ENCODE peak calls at places on chromosomes 6 and 20, in eight cellular contexts. Z is breast epithelium, L is HCT116, G is suprapubic skin, A is stomach, V is sigmoid colon, P is endothelial cell of umbilical vein, I is transverse colon. Q is an unnamed sample.

GRCh38 chr6:10521104-10521808 is at the start of gene GCNT2:
- DNase-seq in Z (peak), L (no peak), G (no peak), A (peak), V (no peak), P (peak), I (peak), Q (peak)

GRCh38 chr6:106752641-106753040 is 123.3 kb downstream of the QRSL1 start:
- DNase-seq in Z (no peak), L (no peak), G (no peak), A (no peak), V (no peak), P (no peak), I (no peak), Q (no peak)

GRCh38 chr6:119334535-119335264 is 14.9 kb downstream of the MAN1A1 start:
- DNase-seq in Z (no peak), L (no peak), G (no peak), A (no peak), V (no peak), P (peak), I (no peak), Q (no peak)

GRCh38 chr6:118580585-118581419 is 32.7 kb downstream of the PLN start:
- DNase-seq in Z (no peak), L (peak), G (no peak), A (no peak), V (peak), P (peak), I (no peak), Q (peak)

GRCh38 chr6:43993881-43994523 is 133.2 kb downstream of the MRPL14 start:
- DNase-seq in Z (no peak), L (no peak), G (no peak), A (no peak), V (peak), P (no peak), I (no peak), Q (no peak)

GRCh38 chr6:51459958-51460357 is 627.5 kb downstream of the PKHD1 start:
- DNase-seq in Z (no peak), L (no peak), G (no peak), A (no peak), V (no peak), P (no peak), I (no peak), Q (no peak)

GRCh38 chr6:150418825-150419594 is 50.2 kb downstream of the IYD start:
- DNase-seq in Z (no peak), L (peak), G (no peak), A (peak), V (peak), P (peak), I (peak), Q (no peak)

GRCh38 chr20:50724851-50725721 is 6.3 kb upstream of the PARD6B start:
- DNase-seq in Z (peak), L (peak), G (peak), A (peak), V (peak), P (no peak), I (peak), Q (no peak)

GRCh38 chr6:139939189-139939979 is 564.9 kb upstream of the CITED2 start:
- DNase-seq in Z (no peak), L (no peak), G (no peak), A (no peak), V (no peak), P (no peak), I (no peak), Q (no peak)

GRCh38 chr20:38278150-38278549 is 17.6 kb upstream of the KIAA1755 start:
- DNase-seq in Z (no peak), L (no peak), G (peak), A (no peak), V (peak), P (no peak), I (no peak), Q (no peak)

GRCh38 chr6:166046232-166046631 is 121.4 kb downstream of the TBXT start:
- DNase-seq in Z (no peak), L (no peak), G (no peak), A (no peak), V (no peak), P (peak), I (no peak), Q (no peak)

GRCh38 chr6:110328231-110328630 is 29.9 kb downstream of the METTL24 start:
- DNase-seq in Z (no peak), L (no peak), G (no peak), A (no peak), V (no peak), P (no peak), I (no peak), Q (no peak)

GRCh38 chr6:4698901-4699659 is 77.1 kb upstream of the CDYL start:
- DNase-seq in Z (no peak), L (no peak), G (no peak), A (no peak), V (no peak), P (no peak), I (no peak), Q (no peak)

GRCh38 chr20:59720013-59720412 is 115.7 kb downstream of the PHACTR3 start:
- DNase-seq in Z (no peak), L (no peak), G (no peak), A (no peak), V (no peak), P (no peak), I (no peak), Q (no peak)

GRCh38 chr20:41394931-41395668 is 28.5 kb upstream of the EMILIN3 start:
- DNase-seq in Z (no peak), L (no peak), G (no peak), A (no peak), V (no peak), P (no peak), I (no peak), Q (no peak)

GRCh38 chr6:10416516-10416862 is 1.6 kb upstream of the TFAP2A start:
- DNase-seq in Z (no peak), L (no peak), G (no peak), A (no peak), V (no peak), P (no peak), I (no peak), Q (no peak)

GRCh38 chr6:170293881-170294755 is 3.2 kb upstream of the DLL1 start:
- DNase-seq in Z (no peak), L (no peak), G (no peak), A (no peak), V (peak), P (no peak), I (no peak), Q (no peak)

GRCh38 chr6:6781172-6781876 is 192.8 kb downstream of the LY86 start:
- DNase-seq in Z (no peak), L (peak), G (no peak), A (no peak), V (no peak), P (no peak), I (no peak), Q (no peak)

GRCh38 chr20:15487030-15487429 is 1086.2 kb downstream of the KIF16B start:
- DNase-seq in Z (no peak), L (no peak), G (no peak), A (no peak), V (no peak), P (no peak), I (no peak), Q (no peak)

GRCh38 chr20:18066421-18067333 is 9.0 kb upstream of the OVOL2 start:
- DNase-seq in Z (no peak), L (no peak), G (no peak), A (no peak), V (no peak), P (no peak), I (no peak), Q (no peak)

GRCh38 chr6:17096076-17096475 is 5.8 kb upstream of the STMND1 start:
- DNase-seq in Z (peak), L (no peak), G (no peak), A (no peak), V (no peak), P (no peak), I (no peak), Q (no peak)

GRCh38 chr20:3262566-3262965 is 23.6 kb upstream of the SLC4A11 start:
- DNase-seq in Z (no peak), L (no peak), G (no peak), A (no peak), V (no peak), P (no peak), I (no peak), Q (no peak)

GRCh38 chr6:147752686-147753418 is 244.4 kb downstream of the SAMD5 start:
- DNase-seq in Z (no peak), L (no peak), G (no peak), A (no peak), V (no peak), P (no peak), I (no peak), Q (no peak)

DNA sequence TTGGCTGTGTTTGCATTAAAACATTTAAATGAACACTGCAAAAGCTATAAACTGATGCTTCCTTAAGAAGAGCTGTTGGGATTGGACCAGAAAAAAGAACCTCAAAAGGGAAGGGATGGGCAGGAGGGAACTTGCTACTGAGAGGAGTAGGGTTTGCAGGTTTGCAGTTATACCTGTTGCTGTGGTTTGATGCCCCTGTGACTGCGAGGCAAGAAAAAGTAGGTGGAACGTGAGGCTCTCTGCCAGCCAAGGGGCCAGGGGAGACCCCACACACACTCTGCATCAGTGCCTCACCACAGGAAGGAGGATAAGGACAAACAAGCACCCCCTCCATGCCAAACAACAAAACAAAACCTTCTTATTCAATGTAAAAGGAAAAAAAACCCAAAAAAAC is 197.1 kb downstream of the BCAS1 start:
- DNase-seq in Z (no peak), L (no peak), G (no peak), A (no peak), V (no peak), P (no peak), I (no peak), Q (no peak)
- H3K4me3 ChIP-seq in Z (no peak), L (no peak), G (no peak), A (no peak), V (no peak), P (no peak), I (no peak), Q (no peak)

DNA sequence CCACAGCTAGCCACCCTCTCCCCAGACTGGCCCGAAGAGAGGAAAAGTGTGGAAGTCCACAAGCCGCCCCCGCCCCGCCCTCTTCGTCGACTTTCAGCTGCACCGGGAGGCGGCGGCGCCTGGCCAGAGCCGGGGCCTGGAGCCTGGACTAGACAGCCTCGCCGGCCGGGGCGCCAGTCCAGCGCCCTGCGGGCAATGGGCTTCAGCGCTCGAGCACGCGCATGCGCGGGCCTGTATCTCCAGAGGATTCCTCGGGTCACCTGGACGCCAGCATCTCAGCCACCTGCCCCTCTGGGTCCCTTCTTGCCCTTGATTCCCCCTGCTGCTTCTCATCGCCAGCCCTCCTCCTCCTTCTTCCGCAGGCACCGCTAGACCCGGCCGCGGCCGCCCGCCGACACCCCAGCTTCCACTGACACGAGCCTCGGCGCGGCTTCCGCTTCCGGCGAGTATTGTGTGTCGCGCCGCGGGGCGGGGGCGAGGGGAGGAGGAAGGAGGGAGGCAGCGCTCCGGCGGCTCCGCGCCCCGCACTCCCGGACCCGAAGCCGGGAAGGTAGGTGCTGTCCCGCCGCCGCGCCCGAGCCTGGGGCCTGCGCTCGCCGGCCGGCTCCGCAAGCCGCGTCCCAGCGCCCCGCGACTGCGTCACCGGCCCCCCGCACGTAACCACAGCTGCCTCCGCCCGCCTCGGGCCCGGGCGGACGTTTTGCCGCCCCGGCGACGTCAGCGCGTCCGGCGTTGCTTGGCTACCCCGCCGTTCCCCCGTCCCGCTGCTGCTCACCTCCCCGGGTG is at the start of gene TRIM39:
- DNase-seq in Z (peak), L (peak), G (peak), A (peak), V (peak), P (peak), I (peak), Q (peak)
- TF ChIP-seq POLR2A in Z (peak), L (no peak), G (peak), A (peak), V (peak), P (peak), I (peak), Q (peak)

DNA sequence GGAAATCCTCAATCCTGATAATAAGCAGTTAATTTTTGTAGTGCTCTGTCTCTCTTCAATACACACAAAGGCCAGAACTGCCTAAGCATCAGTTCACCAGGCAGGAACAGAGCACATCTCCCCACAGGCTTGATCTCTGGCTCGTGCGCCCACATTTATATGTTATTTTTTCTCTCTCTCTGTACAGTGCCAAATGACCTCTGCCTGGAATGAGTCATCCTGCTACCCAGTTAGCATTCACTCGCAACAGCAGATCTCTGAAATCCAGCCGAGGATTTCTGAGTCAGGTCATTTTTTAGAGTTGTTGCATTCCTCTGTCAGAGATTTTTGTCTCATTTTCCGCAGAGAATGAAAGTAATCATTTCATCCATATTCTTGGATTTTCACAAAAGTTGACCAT is 107.1 kb downstream of the COL12A1 start:
- DNase-seq in Z (peak), L (peak), G (no peak), A (peak), V (peak), P (peak), I (peak), Q (no peak)
- TF ChIP-seq POLR2AphosphoS5 in Z (no peak), L (no peak), G (no peak), A (peak), V (peak), P (peak), I (peak), Q (peak)

GRCh38 chr6:79119217-79119616 is 41.2 kb upstream of the PHIP start:
- DNase-seq in Z (no peak), L (no peak), G (no peak), A (no peak), V (no peak), P (no peak), I (no peak), Q (no peak)

GRCh38 chr6:79117752-79118151 is 39.7 kb upstream of the PHIP start:
- DNase-seq in Z (no peak), L (no peak), G (no peak), A (no peak), V (no peak), P (no peak), I (no peak), Q (no peak)

GRCh38 chr6:79111549-79111948 is 33.5 kb upstream of the PHIP start:
- DNase-seq in Z (no peak), L (no peak), G (no peak), A (no peak), V (no peak), P (no peak), I (no peak), Q (no peak)

DNA sequence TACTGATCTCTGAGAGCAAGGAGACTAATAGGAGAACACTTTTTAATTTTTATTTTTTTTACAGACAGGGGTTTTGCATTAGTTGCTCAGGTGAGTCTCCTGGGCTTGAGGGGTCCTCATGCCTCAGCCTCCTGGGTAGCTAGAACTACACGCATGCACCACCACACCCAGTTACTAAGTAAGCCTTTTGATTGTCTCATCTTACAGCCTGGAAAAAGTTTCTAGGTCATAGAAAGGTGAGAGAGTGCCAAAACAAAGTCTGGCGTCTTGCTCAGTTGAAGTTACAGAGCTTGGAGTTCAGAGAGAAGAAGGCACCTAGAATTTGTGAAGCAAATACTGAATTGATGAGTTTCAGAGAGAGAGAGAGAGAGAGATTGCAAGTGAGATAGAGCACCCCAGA is 37.5 kb upstream of the PHIP start:
- DNase-seq in Z (no peak), L (no peak), G (no peak), A (no peak), V (no peak), P (no peak), I (no peak), Q (no peak)
- H3K4me3 ChIP-seq in Z (no peak), L (no peak), G (no peak), A (no peak), V (no peak), P (no peak), I (no peak), Q (no peak)

GRCh38 chr20:63337786-63338420 is 23.2 kb downstream of the CHRNA4 start:
- DNase-seq in Z (no peak), L (no peak), G (no peak), A (no peak), V (no peak), P (no peak), I (no peak), Q (no peak)

GRCh38 chr20:63333241-63333836 is 27.8 kb downstream of the CHRNA4 start:
- DNase-seq in Z (no peak), L (no peak), G (no peak), A (no peak), V (no peak), P (no peak), I (no peak), Q (no peak)

GRCh38 chr20:63334356-63334755 is 26.8 kb downstream of the CHRNA4 start:
- DNase-seq in Z (no peak), L (no peak), G (no peak), A (no peak), V (no peak), P (no peak), I (no peak), Q (no peak)

GRCh38 chr20:63335711-63336110 is 25.4 kb downstream of the CHRNA4 start:
- DNase-seq in Z (no peak), L (no peak), G (no peak), A (no peak), V (no peak), P (no peak), I (no peak), Q (no peak)

GRCh38 chr20:63336232-63336752 is 24.9 kb downstream of the CHRNA4 start:
- DNase-seq in Z (no peak), L (no peak), G (no peak), A (no peak), V (no peak), P (no peak), I (no peak), Q (no peak)
- TF ChIP-seq POLR2A in Z (no peak), L (no peak), G (no peak), A (no peak), V (no peak), P (no peak), I (no peak), Q (no peak)

GRCh38 chr6:131980791-131981623 is 29.8 kb upstream of the CCN2 start:
- DNase-seq in Z (no peak), L (no peak), G (no peak), A (no peak), V (no peak), P (peak), I (peak), Q (no peak)

GRCh38 chr6:131980338-131980790 is 29.2 kb upstream of the CCN2 start:
- DNase-seq in Z (no peak), L (no peak), G (no peak), A (no peak), V (no peak), P (no peak), I (no peak), Q (no peak)

GRCh38 chr6:131981624-131981978 is 30.4 kb upstream of the CCN2 start:
- DNase-seq in Z (no peak), L (no peak), G (no peak), A (no peak), V (no peak), P (no peak), I (no peak), Q (no peak)

GRCh38 chr6:131979515-131980337 is 28.6 kb upstream of the CCN2 start:
- DNase-seq in Z (no peak), L (no peak), G (no peak), A (no peak), V (no peak), P (peak), I (no peak), Q (no peak)

DNA sequence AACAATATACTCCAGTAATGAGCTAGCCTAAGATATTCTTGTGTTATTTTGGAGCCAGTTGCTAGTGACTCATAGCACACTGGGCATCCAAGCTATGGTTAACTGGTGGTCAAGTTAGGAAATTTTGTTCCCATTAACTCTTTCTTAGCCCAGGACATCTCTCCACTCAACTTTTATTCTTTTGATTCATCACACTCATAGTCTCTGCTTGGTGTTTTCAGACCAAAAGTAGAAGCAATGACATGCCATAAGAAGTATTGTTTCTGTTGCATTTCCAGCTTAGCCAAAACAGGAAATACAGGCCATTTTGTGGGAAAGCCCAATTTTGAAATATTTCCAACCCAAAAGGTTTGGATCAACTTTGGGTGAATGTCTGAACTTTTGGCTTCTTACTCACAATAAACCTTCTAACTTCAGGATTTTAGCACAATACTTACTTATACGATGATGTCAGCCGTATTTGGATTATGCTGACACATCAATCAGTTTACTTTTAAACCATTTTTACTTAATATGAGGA is 31.6 kb upstream of the CCN2 start:
- DNase-seq in Z (no peak), L (no peak), G (no peak), A (no peak), V (no peak), P (peak), I (no peak), Q (no peak)
- TF ChIP-seq POLR2AphosphoS5 in Z (no peak), L (no peak), G (no peak), A (no peak), V (no peak), P (no peak), I (no peak), Q (no peak)

Q was measured in prostate gland.